ENCODE peak calls at places on chromosomes 6 and 20, in four cellular contexts. One of them, this sample, is unnamed. For H3K9me3, the result is how much of the 10 kb centered on the place peaks cover.

GRCh38 chr20:50360218-50360672 is 149.9 kb upstream of the PTPN1 start:
- DNase-seq in upper lobe of left lung: peak
- DNase-seq in ovary: no peak
- DNase-seq in sigmoid colon: peak
- DNase-seq in this sample: no peak

GRCh38 chr20:16004108-16004854 is 569.0 kb downstream of the KIF16B start:
- DNase-seq in upper lobe of left lung: no peak
- DNase-seq in ovary: no peak
- DNase-seq in sigmoid colon: no peak
- DNase-seq in this sample: peak

GRCh38 chr6:38775870-38776269 is 60.8 kb downstream of the DNAH8 start:
- DNase-seq in upper lobe of left lung: no peak
- DNase-seq in ovary: no peak
- DNase-seq in sigmoid colon: no peak
- DNase-seq in this sample: no peak

GRCh38 chr6:44569931-44570385 is 182.5 kb downstream of the CDC5L start:
- DNase-seq in upper lobe of left lung: peak
- DNase-seq in ovary: no peak
- DNase-seq in sigmoid colon: no peak
- DNase-seq in this sample: no peak

GRCh38 chr20:22411568-22412450 is 172.6 kb downstream of the FOXA2 start:
- DNase-seq in upper lobe of left lung: peak
- DNase-seq in ovary: no peak
- DNase-seq in sigmoid colon: peak
- DNase-seq in this sample: peak

GRCh38 chr6:147053311-147053921 is 150.8 kb upstream of the STXBP5 start:
- DNase-seq in upper lobe of left lung: no peak
- DNase-seq in ovary: no peak
- DNase-seq in sigmoid colon: no peak
- DNase-seq in this sample: no peak

GRCh38 chr6:37717836-37718251 is 20.2 kb upstream of the MDGA1 start:
- DNase-seq in upper lobe of left lung: no peak
- DNase-seq in ovary: no peak
- DNase-seq in sigmoid colon: no peak
- DNase-seq in this sample: no peak

GRCh38 chr6:31620586-31621319 is at the start of gene PRRC2A:
- DNase-seq in upper lobe of left lung: peak
- DNase-seq in ovary: peak
- DNase-seq in sigmoid colon: peak
- DNase-seq in this sample: peak

GRCh38 chr6:167819640-167820039 is 7.1 kb upstream of the AFDN start:
- DNase-seq in upper lobe of left lung: no peak
- DNase-seq in ovary: no peak
- DNase-seq in sigmoid colon: no peak
- DNase-seq in this sample: no peak

GRCh38 chr6:167815296-167815980 is 11.3 kb upstream of the AFDN start:
- DNase-seq in upper lobe of left lung: no peak
- DNase-seq in ovary: no peak
- DNase-seq in sigmoid colon: no peak
- DNase-seq in this sample: no peak

GRCh38 chr6:167811689-167812487 is 14.8 kb upstream of the AFDN start:
- DNase-seq in upper lobe of left lung: no peak
- DNase-seq in ovary: no peak
- DNase-seq in sigmoid colon: no peak
- DNase-seq in this sample: no peak

GRCh38 chr6:167817016-167817415 is 9.7 kb upstream of the AFDN start:
- DNase-seq in upper lobe of left lung: no peak
- DNase-seq in ovary: no peak
- DNase-seq in sigmoid colon: no peak
- DNase-seq in this sample: no peak

DNA sequence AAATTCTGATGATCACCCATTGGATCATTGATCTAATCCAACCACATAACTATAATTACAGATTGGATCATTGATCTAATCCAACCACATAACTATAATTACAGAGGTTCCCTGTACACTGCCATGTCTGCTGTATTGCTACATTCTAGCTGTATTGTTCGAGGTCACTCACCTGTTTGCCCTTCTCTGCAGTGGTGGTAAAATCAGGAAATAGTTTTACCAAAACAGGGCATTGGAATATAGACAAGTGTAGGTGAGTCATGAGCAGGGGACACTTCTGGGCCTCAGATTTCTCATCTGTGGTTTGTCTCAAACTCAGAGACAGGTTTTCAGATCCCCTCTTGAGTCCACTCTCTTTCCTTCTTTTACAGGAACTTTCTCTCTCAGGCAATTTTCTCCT is 9.0 kb upstream of the AFDN start:
- DNase-seq in upper lobe of left lung: peak
- DNase-seq in ovary: no peak
- DNase-seq in sigmoid colon: no peak
- DNase-seq in this sample: no peak
- TF ChIP-seq EP300 in upper lobe of left lung: no peak
- TF ChIP-seq EP300 in ovary: no peak
- TF ChIP-seq EP300 in sigmoid colon: no peak
- TF ChIP-seq EP300 in this sample: no peak

GRCh38 chr20:31237763-31238162 is 19.7 kb upstream of the DEFB115 start:
- DNase-seq in upper lobe of left lung: no peak
- DNase-seq in ovary: no peak
- DNase-seq in sigmoid colon: no peak
- DNase-seq in this sample: no peak
- H3K9me3 ChIP-seq in upper lobe of left lung: half or more
- H3K9me3 ChIP-seq in ovary: under half
- H3K9me3 ChIP-seq in sigmoid colon: half or more
- H3K9me3 ChIP-seq in this sample: half or more

GRCh38 chr6:15665237-15665636 is 2.4 kb upstream of the DTNBP1 start:
- DNase-seq in upper lobe of left lung: no peak
- DNase-seq in ovary: no peak
- DNase-seq in sigmoid colon: no peak
- DNase-seq in this sample: no peak

GRCh38 chr6:15661815-15662245 is 998 bp downstream of the DTNBP1 start:
- DNase-seq in upper lobe of left lung: no peak
- DNase-seq in ovary: no peak
- DNase-seq in sigmoid colon: no peak
- DNase-seq in this sample: no peak

GRCh38 chr6:15663057-15663638 is 320 bp upstream of the DTNBP1 start:
- DNase-seq in upper lobe of left lung: no peak
- DNase-seq in ovary: no peak
- DNase-seq in sigmoid colon: no peak
- DNase-seq in this sample: no peak

GRCh38 chr6:15659181-15659580 is 3.6 kb downstream of the DTNBP1 start:
- DNase-seq in upper lobe of left lung: no peak
- DNase-seq in ovary: no peak
- DNase-seq in sigmoid colon: no peak
- DNase-seq in this sample: no peak

DNA sequence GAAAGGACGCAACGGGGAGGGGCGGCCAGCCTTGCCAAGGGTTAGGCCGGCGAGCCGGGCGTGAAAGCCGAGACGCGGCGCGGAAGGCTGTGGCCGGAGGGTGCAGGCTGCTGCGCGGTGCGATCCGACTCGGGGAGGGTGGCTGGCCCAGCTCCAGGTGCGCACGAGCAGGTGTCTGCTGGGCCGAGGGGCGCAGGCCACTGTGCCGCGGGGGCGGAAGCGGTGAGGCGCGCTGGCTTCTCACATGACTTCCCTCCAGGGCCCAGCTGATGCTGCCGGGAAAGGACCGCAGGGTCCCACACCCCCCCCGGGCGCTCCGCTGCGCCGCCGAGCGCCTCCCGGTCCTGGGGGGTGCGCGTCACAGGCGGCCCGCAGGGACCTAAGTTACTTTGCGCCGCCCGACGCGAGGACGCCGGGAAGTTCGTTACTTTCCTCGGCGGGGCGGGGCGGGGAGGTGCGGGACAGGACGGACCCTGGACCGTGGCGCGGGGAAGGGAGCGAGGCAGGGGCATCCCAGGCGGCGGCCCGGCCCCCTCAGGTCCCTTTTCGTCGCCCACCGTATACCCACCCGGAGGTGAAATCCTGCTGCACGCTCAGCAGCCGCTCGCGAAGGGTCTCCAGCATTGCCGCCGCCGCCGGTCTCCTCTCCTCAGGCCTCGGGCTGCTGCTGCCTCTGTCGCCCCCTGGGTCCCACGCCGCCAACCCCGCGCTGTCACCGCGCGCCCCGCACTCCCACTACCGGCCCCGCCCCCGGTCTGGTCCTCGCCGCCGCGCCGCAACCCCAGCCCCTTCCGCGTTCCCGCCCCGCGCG is at the start of gene DTNBP1:
- DNase-seq in upper lobe of left lung: peak
- DNase-seq in ovary: peak
- DNase-seq in sigmoid colon: peak
- DNase-seq in this sample: peak
- TF ChIP-seq CTCF in upper lobe of left lung: no peak
- TF ChIP-seq CTCF in ovary: no peak
- TF ChIP-seq CTCF in sigmoid colon: no peak
- TF ChIP-seq CTCF in this sample: no peak

GRCh38 chr6:19834858-19835257 is 2.3 kb upstream of the ID4 start:
- DNase-seq in upper lobe of left lung: no peak
- DNase-seq in ovary: no peak
- DNase-seq in sigmoid colon: no peak
- DNase-seq in this sample: no peak
- TF ChIP-seq EP300 in upper lobe of left lung: no peak
- TF ChIP-seq EP300 in ovary: no peak
- TF ChIP-seq EP300 in sigmoid colon: no peak
- TF ChIP-seq EP300 in this sample: no peak

DNA sequence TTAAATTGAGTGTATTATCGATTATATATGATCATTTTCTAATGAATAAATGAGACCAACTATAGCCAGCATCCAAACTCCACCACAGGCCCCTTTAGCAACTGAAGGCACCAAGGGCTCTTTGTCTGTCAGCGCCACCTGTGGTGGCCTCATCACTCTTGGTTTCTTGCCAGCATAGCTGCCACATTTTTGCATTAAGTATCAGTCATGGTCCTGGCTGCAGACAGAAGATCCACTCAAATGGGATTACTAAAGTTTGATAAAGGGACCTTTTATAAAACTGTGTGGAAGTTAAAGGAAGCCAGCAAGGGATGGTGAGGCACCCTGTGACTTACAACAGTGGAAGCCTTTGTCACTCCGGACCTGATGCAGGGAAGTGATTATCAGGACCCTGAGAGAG is 162.9 kb downstream of the C6orf118 start:
- DNase-seq in upper lobe of left lung: no peak
- DNase-seq in ovary: no peak
- DNase-seq in sigmoid colon: no peak
- DNase-seq in this sample: no peak
- H3K9me3 ChIP-seq in upper lobe of left lung: under half
- H3K9me3 ChIP-seq in ovary: under half
- H3K9me3 ChIP-seq in sigmoid colon: under half
- H3K9me3 ChIP-seq in this sample: under half

DNA sequence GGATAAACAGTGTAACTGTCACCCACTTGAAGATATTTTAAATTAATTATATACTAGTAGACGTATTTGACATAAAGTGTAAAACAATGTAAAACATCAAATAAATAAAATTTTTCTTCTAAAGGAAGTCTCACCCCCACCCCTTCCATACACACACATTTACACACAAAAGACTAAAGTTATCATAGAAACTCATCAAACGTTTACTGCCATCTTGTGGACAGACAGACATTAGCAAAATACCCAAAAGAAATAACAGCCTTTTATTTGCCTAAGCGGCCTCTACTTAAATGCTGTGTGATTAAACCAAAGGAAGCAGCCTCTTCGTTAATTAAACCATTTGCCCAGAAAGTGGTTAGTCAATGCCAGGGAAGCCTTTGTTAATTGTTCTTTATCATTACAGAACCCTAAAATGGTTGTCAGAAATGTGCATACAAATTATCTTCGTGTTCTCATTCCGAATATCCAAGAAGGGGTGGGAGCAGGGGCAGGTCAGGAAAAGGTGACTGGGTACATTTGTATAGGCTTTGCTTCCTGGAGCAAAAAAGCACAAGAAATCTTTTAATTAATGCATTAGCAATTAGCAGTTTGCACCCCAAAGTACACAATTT is 176.2 kb upstream of the SASH1 start:
- DNase-seq in upper lobe of left lung: no peak
- DNase-seq in ovary: no peak
- DNase-seq in sigmoid colon: no peak
- DNase-seq in this sample: no peak
- TF ChIP-seq CTCF in upper lobe of left lung: peak
- TF ChIP-seq CTCF in ovary: peak
- TF ChIP-seq CTCF in sigmoid colon: peak
- TF ChIP-seq CTCF in this sample: peak

GRCh38 chr6:134537146-134537555 is 219.2 kb upstream of the SGK1 start:
- DNase-seq in upper lobe of left lung: no peak
- DNase-seq in ovary: no peak
- DNase-seq in sigmoid colon: no peak
- DNase-seq in this sample: no peak

GRCh38 chr6:134543128-134543527 is 225.2 kb upstream of the SGK1 start:
- DNase-seq in upper lobe of left lung: no peak
- DNase-seq in ovary: no peak
- DNase-seq in sigmoid colon: no peak
- DNase-seq in this sample: no peak

GRCh38 chr6:134541001-134541400 is 223.1 kb upstream of the SGK1 start:
- DNase-seq in upper lobe of left lung: no peak
- DNase-seq in ovary: no peak
- DNase-seq in sigmoid colon: no peak
- DNase-seq in this sample: no peak

GRCh38 chr6:134535831-134536230 is 217.9 kb upstream of the SGK1 start:
- DNase-seq in upper lobe of left lung: no peak
- DNase-seq in ovary: no peak
- DNase-seq in sigmoid colon: no peak
- DNase-seq in this sample: no peak

GRCh38 chr6:134539865-134540323 is 222.0 kb upstream of the SGK1 start:
- DNase-seq in upper lobe of left lung: peak
- DNase-seq in ovary: no peak
- DNase-seq in sigmoid colon: no peak
- DNase-seq in this sample: no peak
- TF ChIP-seq EP300 in upper lobe of left lung: no peak
- TF ChIP-seq EP300 in ovary: no peak
- TF ChIP-seq EP300 in sigmoid colon: no peak
- TF ChIP-seq EP300 in this sample: no peak

GRCh38 chr20:25353368-25353753 is 37.3 kb downstream of the ABHD12 start:
- DNase-seq in upper lobe of left lung: no peak
- DNase-seq in ovary: no peak
- DNase-seq in sigmoid colon: no peak
- DNase-seq in this sample: no peak
- H3K9me3 ChIP-seq in upper lobe of left lung: under half
- H3K9me3 ChIP-seq in ovary: under half
- H3K9me3 ChIP-seq in sigmoid colon: under half
- H3K9me3 ChIP-seq in this sample: under half

This sample was measured in stomach.